ENCODE peak calls at places on chromosomes 6 and 20, in nine cellular contexts. I is NCI-H748 treated with DMSO at 0.1 percent for 48 hours; U is stimulated activated effector memory CD8-positive, alpha-beta T cell treated with anti-CD3 and anti-CD28 coated beads, Interleukin-12 subunit alpha, Interleukin-12 subunit beta, amount 100 ng/mL, for 72 hours; K is lower leg skin; E is RWPE1; O is kidney tubule cell; Y is EL; X is MCF 10A; H is pons. Z is an unnamed sample.

GRCh38 chr6:158122048-158122447 is 46.0 kb downstream of the SERAC1 start:
- DNase-seq in I (no peak), U (no peak), K (no peak), E (peak; percentile 62), O (no peak), Y (no peak), X (peak; percentile 35), H (no peak), Z (peak; percentile 90)

GRCh38 chr6:15073344-15073789 is 172.5 kb upstream of the JARID2 start:
- DNase-seq in I (no peak), U (no peak), K (no peak), E (peak; percentile 27), O (peak; percentile 96), Y (peak; percentile 12), X (no peak), H (peak; percentile 84), Z (peak; percentile 88)

GRCh38 chr6:392441-393390 is 1.2 kb downstream of the IRF4 start:
- DNase-seq in I (no peak), U (peak; percentile 70), K (no peak), E (no peak), O (no peak), Y (no peak), X (no peak), H (no peak), Z (peak; percentile 12)

GRCh38 chr6:31568537-31568961 is 3.5 kb upstream of the LTA start:
- DNase-seq in I (no peak), U (peak; percentile 84), K (no peak), E (no peak), O (no peak), Y (no peak), X (no peak), H (peak; percentile 38), Z (no peak)

GRCh38 chr6:121608270-121608669 is 172.8 kb downstream of the GJA1 start:
- DNase-seq in I (no peak), U (no peak), K (no peak), E (no peak), O (no peak), Y (no peak), X (no peak), H (no peak), Z (peak; percentile 37)

GRCh38 chr6:157019733-157020132 is 242.6 kb downstream of the ARID1B start:
- DNase-seq in I (no peak), U (no peak), K (no peak), E (no peak), O (peak; percentile 40), Y (peak; percentile 39), X (no peak), H (peak; percentile 38), Z (no peak)

GRCh38 chr20:51562334-51563140 is 20.0 kb upstream of the NFATC2 start:
- DNase-seq in I (peak; percentile 3), U (peak; percentile 62), K (peak; percentile 69), E (peak; percentile 87), O (peak; percentile 86), Y (peak; percentile 95), X (peak; percentile 70), H (peak; percentile 64), Z (peak; percentile 53)

GRCh38 chr6:40486576-40486975 is 100.6 kb downstream of the LRFN2 start:
- DNase-seq in I (no peak), U (no peak), K (no peak), E (no peak), O (no peak), Y (no peak), X (no peak), H (no peak), Z (no peak)

GRCh38 chr6:149948011-149948410 is 6.2 kb downstream of the ULBP2 start:
- DNase-seq in I (no peak), U (no peak), K (no peak), E (no peak), O (no peak), Y (no peak), X (no peak), H (no peak), Z (no peak)

GRCh38 chr6:42001506-42001905 is 48.8 kb upstream of the TAF8 start:
- DNase-seq in I (no peak), U (no peak), K (no peak), E (no peak), O (no peak), Y (no peak), X (no peak), H (no peak), Z (no peak)

GRCh38 chr6:105484238-105485161 is 81.6 kb upstream of the PREP start:
- DNase-seq in I (peak; percentile 79), U (peak; percentile 69), K (no peak), E (peak; percentile 38), O (peak; percentile 49), Y (peak; percentile 71), X (peak; percentile 71), H (peak; percentile 79), Z (peak; percentile 62)

GRCh38 chr20:5947276-5947675 is 3.1 kb downstream of the TRMT6 start:
- DNase-seq in I (no peak), U (peak; percentile 87), K (no peak), E (peak; percentile 13), O (no peak), Y (no peak), X (peak; percentile 60), H (no peak), Z (peak; percentile 15)

GRCh38 chr6:168737481-168737880 is 296.5 kb downstream of the SMOC2 start:
- DNase-seq in I (no peak), U (no peak), K (no peak), E (peak; percentile 42), O (peak; percentile 84), Y (no peak), X (peak; percentile 81), H (no peak), Z (peak; percentile 15)

GRCh38 chr6:79423216-79423615 is 114.0 kb downstream of the LCA5 start:
- DNase-seq in I (no peak), U (no peak), K (no peak), E (no peak), O (no peak), Y (no peak), X (no peak), H (peak; percentile 62), Z (no peak)

GRCh38 chr20:43667341-43668132 is 623 bp downstream of the MYBL2 start:
- DNase-seq in I (no peak), U (peak; percentile 56), K (no peak), E (peak; percentile 65), O (peak; percentile 34), Y (peak; percentile 57), X (no peak), H (no peak), Z (no peak)

GRCh38 chr6:136225496-136225895 is 24.6 kb downstream of the MTFR2 start:
- DNase-seq in I (no peak), U (no peak), K (no peak), E (no peak), O (peak; percentile 59), Y (peak; percentile 21), X (peak; percentile 31), H (no peak), Z (peak; percentile 39)

GRCh38 chr6:56865081-56865875 is 89.6 kb upstream of the BEND6 start:
- DNase-seq in I (no peak), U (no peak), K (no peak), E (no peak), O (peak; percentile 53), Y (no peak), X (no peak), H (no peak), Z (peak; percentile 53)

GRCh38 chr6:119261944-119262284 is 87.6 kb downstream of the MAN1A1 start:
- DNase-seq in I (no peak), U (no peak), K (no peak), E (no peak), O (no peak), Y (no peak), X (no peak), H (no peak), Z (no peak)